ENCODE peak calls at places on chromosome 22, in four cellular contexts. H, U, D and T are unnamed samples.

GRCh38 chr22:46858181-46858771 is 95.8 kb downstream of the TBC1D22A start:
- DNase-seq in H (no peak), U (no peak), D (no peak), T (no peak)

GRCh38 chr22:47168900-47169800 is 406.7 kb downstream of the TBC1D22A start:
- DNase-seq in H (peak), U (peak), D (peak), T (no peak)

GRCh38 chr22:46661221-46661851 is 41.1 kb downstream of the GRAMD4 start:
- DNase-seq in H (peak), U (no peak), D (no peak), T (no peak)

GRCh38 chr22:37526376-37526775 is 7.2 kb upstream of the CARD10 start:
- DNase-seq in H (no peak), U (no peak), D (no peak), T (no peak)

GRCh38 chr22:17198188-17199130 is 20.8 kb downstream of the ADA2 start:
- DNase-seq in H (no peak), U (no peak), D (peak), T (no peak)

GRCh38 chr22:41280065-41280464 is 5.9 kb downstream of the RANGAP1 start:
- DNase-seq in H (no peak), U (no peak), D (no peak), T (no peak)

GRCh38 chr22:39717099-39717498 is 146.5 kb downstream of the CACNA1I start:
- DNase-seq in H (no peak), U (no peak), D (no peak), T (no peak)

GRCh38 chr22:30523646-30524489 is 18.4 kb upstream of the SEC14L4 start:
- DNase-seq in H (no peak), U (no peak), D (no peak), T (no peak)

GRCh38 chr22:34587357-34588356 is 478.3 kb upstream of the ISX start:
- DNase-seq in H (no peak), U (no peak), D (no peak), T (no peak)

GRCh38 chr22:50208430-50208938 is 7.7 kb downstream of the SELENOO start:
- DNase-seq in H (no peak), U (no peak), D (no peak), T (no peak)

GRCh38 chr22:50211147-50211546 is 10.3 kb downstream of the SELENOO start:
- DNase-seq in H (no peak), U (no peak), D (no peak), T (no peak)

GRCh38 chr22:50208939-50209892 is 8.4 kb downstream of the SELENOO start:
- DNase-seq in H (no peak), U (no peak), D (no peak), T (no peak)

GRCh38 chr22:50210378-50211139 is 9.7 kb downstream of the SELENOO start:
- DNase-seq in H (no peak), U (no peak), D (no peak), T (no peak)

GRCh38 chr22:50209893-50210292 is 9.1 kb downstream of the SELENOO start:
- DNase-seq in H (peak), U (peak), D (peak), T (no peak)
- TF ChIP-seq TCF12 in H (no peak), U (no peak), D (no peak), T (no peak)

GRCh38 chr22:25136953-25137576 is 62.6 kb upstream of the CRYBB3 start:
- DNase-seq in H (no peak), U (no peak), D (no peak), T (no peak)

GRCh38 chr22:25141994-25142620 is 57.6 kb upstream of the CRYBB3 start:
- DNase-seq in H (peak), U (no peak), D (no peak), T (no peak)

GRCh38 chr22:25137577-25138525 is 61.8 kb upstream of the CRYBB3 start:
- DNase-seq in H (no peak), U (no peak), D (no peak), T (peak)

GRCh38 chr22:25143161-25144076 is 56.2 kb upstream of the CRYBB3 start:
- DNase-seq in H (no peak), U (no peak), D (no peak), T (no peak)

GRCh38 chr22:25139062-25139461 is 60.6 kb upstream of the CRYBB3 start:
- DNase-seq in H (no peak), U (no peak), D (no peak), T (no peak)
- TF ChIP-seq TCF12 in H (no peak), U (no peak), D (no peak), T (no peak)

DNA sequence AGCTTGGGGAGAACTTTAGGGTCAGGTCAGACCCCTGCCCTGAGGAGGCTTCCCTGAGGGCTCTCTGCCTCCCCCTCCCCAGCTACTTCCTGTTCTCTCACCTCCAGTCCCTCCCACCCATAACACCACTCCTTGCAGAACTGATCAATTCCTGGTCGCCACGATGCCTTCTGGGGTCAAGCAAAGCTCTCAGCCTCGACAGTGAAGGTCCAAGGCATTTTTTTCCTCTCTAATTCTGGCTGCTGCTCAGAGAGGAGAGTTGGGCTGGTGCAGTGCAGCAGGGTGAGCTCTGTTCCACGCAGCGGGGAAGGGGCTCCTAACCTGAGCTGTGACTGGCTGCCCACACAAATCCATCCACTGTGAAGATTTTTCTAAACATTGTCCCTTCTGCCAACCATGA is 628.4 kb downstream of the BRD1 start:
- DNase-seq in H (no peak), U (no peak), D (no peak), T (no peak)
- TF ChIP-seq TCF12 in H (no peak), U (no peak), D (no peak), T (no peak)

GRCh38 chr22:36067237-36067558 is 38.6 kb upstream of the RBFOX2 start:
- DNase-seq in H (no peak), U (no peak), D (no peak), T (no peak)
- TF ChIP-seq TCF12 in H (no peak), U (no peak), D (no peak), T (no peak)

GRCh38 chr22:25437414-25438160 is 126.9 kb upstream of the GRK3 start:
- DNase-seq in H (no peak), U (no peak), D (peak), T (no peak)
- TF ChIP-seq TCF12 in H (no peak), U (no peak), D (no peak), T (no peak)

DNA sequence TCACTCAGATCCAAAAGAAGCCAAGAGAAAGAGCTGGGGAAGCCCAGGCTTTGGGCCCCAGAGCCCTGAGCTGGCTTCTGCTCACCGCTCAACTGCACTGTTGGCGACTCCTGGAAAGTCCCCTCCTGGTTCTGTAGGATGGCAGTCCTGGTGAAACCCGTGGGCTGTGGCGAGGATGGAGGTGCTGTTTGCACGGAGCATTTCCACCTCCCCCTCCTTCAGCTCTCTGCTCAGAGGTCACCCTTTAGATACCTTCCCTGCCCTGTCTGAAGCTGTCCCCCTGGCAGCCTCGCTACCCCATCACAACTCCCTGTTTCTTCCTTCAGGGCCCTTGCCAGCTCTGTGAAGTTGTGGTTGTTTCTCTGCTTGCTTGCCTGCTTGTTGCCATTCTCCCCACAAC is 97.8 kb downstream of the MYO18B start:
- DNase-seq in H (no peak), U (no peak), D (peak), T (no peak)
- TF ChIP-seq TCF12 in H (no peak), U (no peak), D (no peak), T (no peak)

GRCh38 chr22:23708270-23708669 is 17.5 kb downstream of the RGL4 start:
- DNase-seq in H (no peak), U (no peak), D (no peak), T (no peak)

GRCh38 chr22:23704829-23705228 is 14.0 kb downstream of the RGL4 start:
- DNase-seq in H (no peak), U (no peak), D (no peak), T (no peak)

GRCh38 chr22:23705358-23705757 is 14.5 kb downstream of the RGL4 start:
- DNase-seq in H (no peak), U (no peak), D (no peak), T (no peak)

GRCh38 chr22:23712256-23712655 is 21.4 kb downstream of the RGL4 start:
- DNase-seq in H (no peak), U (no peak), D (no peak), T (no peak)

DNA sequence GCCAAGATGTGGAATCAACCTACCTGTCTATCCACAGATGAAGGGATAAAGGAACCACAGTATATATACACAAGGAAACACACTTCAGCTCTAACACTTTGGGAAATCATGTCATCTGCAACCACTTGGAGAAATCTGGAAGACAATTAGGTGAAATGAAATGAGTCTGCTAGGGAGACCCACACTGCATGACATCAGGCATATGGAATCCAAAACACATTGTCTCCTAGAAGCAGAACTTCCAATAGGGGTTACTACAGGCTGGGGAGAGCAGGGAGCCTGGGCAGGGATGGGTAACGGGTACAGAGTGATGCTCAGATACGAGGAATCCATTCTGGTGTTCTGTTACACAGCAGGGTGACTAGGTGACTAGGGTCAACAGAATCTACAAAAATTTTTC is 18.3 kb downstream of the RGL4 start:
- DNase-seq in H (no peak), U (no peak), D (no peak), T (no peak)
- TF ChIP-seq TCF12 in H (no peak), U (no peak), D (no peak), T (no peak)

GRCh38 chr22:19329454-19329853 is 37.9 kb upstream of the CLTCL1 start:
- DNase-seq in H (no peak), U (no peak), D (no peak), T (no peak)

GRCh38 chr22:19336133-19337075 is 44.9 kb upstream of the CLTCL1 start:
- DNase-seq in H (no peak), U (peak), D (no peak), T (no peak)

GRCh38 chr22:19331474-19331873 is 40.0 kb upstream of the CLTCL1 start:
- DNase-seq in H (no peak), U (no peak), D (no peak), T (no peak)

GRCh38 chr22:19331975-19332374 is 40.5 kb upstream of the CLTCL1 start:
- DNase-seq in H (no peak), U (no peak), D (no peak), T (no peak)

DNA sequence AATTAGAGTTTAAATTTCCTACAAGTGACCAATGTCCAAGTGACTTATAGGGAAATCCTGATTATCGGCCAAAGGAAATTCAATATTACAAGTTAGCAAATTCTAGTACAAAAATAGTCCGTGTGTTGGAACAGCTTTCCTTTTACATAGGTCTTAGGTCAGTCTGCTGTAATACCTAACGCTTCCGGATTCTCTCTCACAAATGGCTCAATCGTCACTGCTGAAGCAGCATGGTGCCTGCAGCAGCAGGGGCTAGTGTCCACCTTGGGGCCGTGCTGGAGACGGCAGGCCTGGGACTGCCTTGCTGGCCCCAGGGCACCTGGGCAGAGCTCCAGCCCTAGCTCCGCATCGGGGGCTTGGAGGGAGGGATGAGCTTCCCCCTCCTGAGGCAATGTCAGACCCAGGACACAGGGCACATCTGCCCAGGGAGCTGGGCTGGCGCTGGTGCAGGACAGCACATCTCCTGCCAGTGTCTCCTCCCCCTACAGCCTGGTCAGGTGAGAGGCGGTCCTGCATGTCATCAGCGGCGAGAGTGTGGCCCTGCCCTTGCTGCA is 39.4 kb upstream of the CLTCL1 start:
- DNase-seq in H (no peak), U (no peak), D (no peak), T (no peak)
- TF ChIP-seq TCF12 in H (no peak), U (no peak), D (no peak), T (no peak)

GRCh38 chr22:45462034-45462655 is 40.5 kb upstream of the FBLN1 start:
- DNase-seq in H (no peak), U (peak), D (no peak), T (no peak)
- TF ChIP-seq TCF12 in H (no peak), U (no peak), D (no peak), T (no peak)